ENCODE peak calls at places on chromosomes 7 and 10, in seven cellular contexts. H is Kasumi-1, R is hepatic stellate cell, S is foreskin fibroblast, A is BE2C, O is mucosa of gallbladder, E is mesenteric fat pad. Q is an unnamed sample.

GRCh38 chr7:158407581-158408331 is 179.9 kb downstream of the PTPRN2 start:
- DNase-seq in H (peak), R (peak), S (peak), A (no peak), O (no peak), E (no peak), Q (peak)

GRCh38 chr10:112775892-112776679 is 174.0 kb upstream of the TCF7L2 start:
- DNase-seq in H (no peak), R (no peak), S (no peak), A (peak), O (peak), E (no peak), Q (peak)

GRCh38 chr7:82429408-82429807 is 14.2 kb downstream of the CACNA2D1 start:
- DNase-seq in H (no peak), R (no peak), S (no peak), A (no peak), O (no peak), E (no peak), Q (no peak)

GRCh38 chr10:34154371-34154770 is 660.7 kb downstream of the PARD3 start:
- DNase-seq in H (no peak), R (no peak), S (no peak), A (no peak), O (no peak), E (no peak), Q (no peak)

GRCh38 chr7:111029141-111029572 is 61.8 kb upstream of the LRRN3 start:
- DNase-seq in H (no peak), R (no peak), S (no peak), A (no peak), O (no peak), E (no peak), Q (no peak)

GRCh38 chr10:114821293-114821914 is at the start of gene FHIP2A:
- DNase-seq in H (peak), R (peak), S (peak), A (peak), O (peak), E (peak), Q (peak)

GRCh38 chr7:64905133-64905532 is 2.1 kb downstream of the ZNF273 start:
- DNase-seq in H (no peak), R (no peak), S (no peak), A (no peak), O (no peak), E (no peak), Q (no peak)

GRCh38 chr10:84226616-84227015 is 1.3 kb upstream of the LRIT2 start:
- DNase-seq in H (no peak), R (no peak), S (no peak), A (no peak), O (no peak), E (no peak), Q (no peak)

GRCh38 chr10:100100651-100101525 is 19.2 kb upstream of the CPN1 start:
- DNase-seq in H (no peak), R (peak), S (peak), A (no peak), O (no peak), E (no peak), Q (no peak)

GRCh38 chr10:65194131-65194530 is 1672.9 kb downstream of the REEP3 start:
- DNase-seq in H (no peak), R (no peak), S (no peak), A (no peak), O (no peak), E (no peak), Q (no peak)

GRCh38 chr7:130695840-130696239 is 9.5 kb upstream of the TSGA13 start:
- DNase-seq in H (peak), R (peak), S (peak), A (no peak), O (no peak), E (no peak), Q (peak)

GRCh38 chr7:137715546-137715945 is 131.2 kb downstream of the DGKI start:
- DNase-seq in H (no peak), R (no peak), S (peak), A (no peak), O (no peak), E (no peak), Q (no peak)

GRCh38 chr10:114925675-114926204 is 12.3 kb upstream of the TRUB1 start:
- DNase-seq in H (no peak), R (peak), S (peak), A (peak), O (no peak), E (no peak), Q (no peak)

GRCh38 chr7:78443811-78444210 is 645.2 kb downstream of the PHTF2 start:
- DNase-seq in H (no peak), R (no peak), S (no peak), A (no peak), O (no peak), E (no peak), Q (no peak)

GRCh38 chr10:13743101-13743693 is 156.4 kb downstream of the PRPF18 start:
- DNase-seq in H (no peak), R (no peak), S (no peak), A (no peak), O (no peak), E (no peak), Q (no peak)

GRCh38 chr7:156816943-156817572 is 75.9 kb downstream of the LMBR1 start:
- DNase-seq in H (peak), R (peak), S (no peak), A (no peak), O (no peak), E (no peak), Q (peak)

Q was measured in COR-L47.